ENCODE peak calls at places on chromosomes 4 and X, in nine cellular contexts. K, B, H, C, M, U, Z, I and T are unnamed samples.

GRCh38 chr4:174352405-174352804 is 68.7 kb downstream of the CEP44 start:
- DNase-seq in Z (no peak), C (no peak), U (no peak), K (no peak), H (no peak), M (no peak), B (no peak), I (no peak), T (no peak)

GRCh38 chr4:96504386-96504785 is 664.5 kb downstream of the PDHA2 start:
- DNase-seq in K (no peak), Z (no peak), M (no peak), I (no peak), C (no peak), B (no peak), U (no peak), H (no peak), T (no peak)

GRCh38 chr4:89114100-89114499 is 2.8 kb downstream of the TIGD2 start:
- DNase-seq in B (no peak), U (no peak), I (no peak), K (no peak), M (no peak), Z (no peak), C (no peak), H (no peak), T (no peak)

GRCh38 chr4:19838858-19839257 is 412.8 kb upstream of the SLIT2 start:
- DNase-seq in K (no peak), H (no peak), M (no peak), B (no peak), I (no peak), Z (no peak), C (no peak), U (no peak), T (no peak)

GRCh38 chrX:1442724-1443367 is 9.9 kb downstream of the ASMTL start:
- DNase-seq in U (no peak), I (peak; percentile 6), H (no peak), B (no peak), K (no peak), Z (no peak), C (peak; percentile 34), M (no peak), T (no peak)

GRCh38 chr4:10082047-10082446 is 34.6 kb downstream of the WDR1 start:
- DNase-seq in Z (peak; percentile 11), C (peak; percentile 14), I (no peak), H (no peak), M (no peak), U (no peak), K (no peak), B (no peak), T (no peak)

GRCh38 chrX:65838674-65839073 is 171.2 kb downstream of the MSN start:
- DNase-seq in Z (no peak), I (no peak), H (no peak), U (no peak), B (no peak), M (no peak), C (no peak), K (no peak), T (no peak)

GRCh38 chr4:40055379-40055872 is 1.2 kb upstream of the N4BP2 start:
- DNase-seq in C (no peak), U (peak; percentile 11), M (no peak), H (no peak), K (peak; percentile 18), B (no peak), I (no peak), Z (no peak), T (peak; percentile 33)

GRCh38 chr4:123055943-123056342 is 133.5 kb upstream of the NUDT6 start:
- DNase-seq in H (no peak), U (peak; percentile 3), M (no peak), B (no peak), C (no peak), I (no peak), Z (no peak), K (no peak), T (no peak)